ENCODE peak calls at places on chromosomes 13 and 19, in nine cellular contexts. J is heart right ventricle, L is cardiac fibroblast, P is tibial artery, W is endothelial cell, D is foreskin fibroblast, K is tibial nerve, Z is AG09309, B is adrenal gland. T is an unnamed sample.

GRCh38 chr19:11091343-11092153 is 2.3 kb downstream of the LDLR start:
- DNase-seq in Z (peak), K (peak), B (peak), P (peak), L (peak), J (peak), W (peak), D (peak), T (no peak)

GRCh38 chr19:17721821-17722220 is 2.5 kb downstream of the MAP1S start:
- DNase-seq in J (peak), P (peak), D (peak), Z (no peak), B (peak), K (peak), W (peak), L (peak), T (no peak)

GRCh38 chr13:85405316-85405897 is 393.8 kb downstream of the SLITRK6 start:
- DNase-seq in W (no peak), D (no peak), L (no peak), K (no peak), Z (no peak), J (no peak), B (no peak), P (no peak), T (no peak)

GRCh38 chr19:48121909-48122371 is 11.3 kb upstream of the PLA2G4C start:
- DNase-seq in B (peak), L (peak), J (no peak), K (no peak), D (peak), P (no peak), W (peak), Z (no peak), T (no peak)

GRCh38 chr19:21765151-21765550 is 2.2 kb downstream of the ZNF100 start:
- DNase-seq in P (no peak), K (no peak), B (no peak), L (no peak), D (no peak), W (no peak), Z (no peak), J (no peak), T (no peak)

GRCh38 chr19:45231891-45232290 is 13.3 kb downstream of the EXOC3L2 start:
- DNase-seq in L (no peak), W (no peak), P (no peak), D (peak), J (no peak), K (no peak), Z (no peak), B (no peak), T (no peak)

GRCh38 chr13:72290962-72291681 is 424.1 kb upstream of the DACH1 start:
- DNase-seq in L (peak), D (peak), B (no peak), W (no peak), P (no peak), K (no peak), J (no peak), Z (no peak), T (no peak)

GRCh38 chr13:77878186-77878585 is 40.4 kb downstream of the EDNRB start:
- DNase-seq in Z (no peak), L (no peak), K (no peak), P (no peak), J (no peak), D (peak), B (no peak), W (no peak), T (no peak)

GRCh38 chr13:30963794-30964193 is 31.3 kb downstream of the TEX26 start:
- DNase-seq in L (peak), W (no peak), J (no peak), K (no peak), B (peak), P (no peak), D (peak), Z (no peak), T (peak)

GRCh38 chr13:50365300-50365682 is 350.0 kb downstream of the KCNRG start:
- DNase-seq in W (no peak), Z (no peak), J (no peak), D (no peak), K (no peak), B (no peak), L (peak), P (no peak), T (no peak)

GRCh38 chr19:13092608-13093260 is 9.9 kb downstream of the LYL1 start:
- DNase-seq in D (no peak), Z (no peak), K (no peak), B (no peak), L (no peak), W (no peak), J (no peak), P (no peak), T (no peak)

GRCh38 chr13:94154362-94154761 is 325.1 kb downstream of the DCT start:
- DNase-seq in B (peak), K (peak), L (peak), W (no peak), D (peak), P (peak), Z (peak), J (no peak), T (no peak)

GRCh38 chr19:5369304-5369703 is 28.7 kb upstream of the PTPRS start:
- DNase-seq in Z (no peak), L (no peak), W (no peak), B (no peak), K (no peak), J (no peak), D (no peak), P (no peak), T (no peak)

GRCh38 chr19:10885241-10886169 is 14.2 kb downstream of the CARM1 start:
- DNase-seq in K (no peak), P (no peak), Z (no peak), W (no peak), D (peak), B (no peak), J (no peak), L (no peak), T (no peak)

GRCh38 chr13:113552786-113553540 is 31.6 kb upstream of the TFDP1 start:
- DNase-seq in J (no peak), D (no peak), L (no peak), K (no peak), W (peak), B (peak), P (no peak), Z (no peak), T (no peak)

GRCh38 chr13:26037302-26037701 is 14.5 kb downstream of the SHISA2 start:
- DNase-seq in Z (no peak), P (no peak), L (peak), K (no peak), D (no peak), B (no peak), W (peak), J (no peak), T (no peak)

GRCh38 chr13:24648983-24649684 is 31.1 kb upstream of the ATP12A start:
- DNase-seq in L (no peak), Z (no peak), P (no peak), K (no peak), W (no peak), J (no peak), D (no peak), B (no peak), T (no peak)

DNA sequence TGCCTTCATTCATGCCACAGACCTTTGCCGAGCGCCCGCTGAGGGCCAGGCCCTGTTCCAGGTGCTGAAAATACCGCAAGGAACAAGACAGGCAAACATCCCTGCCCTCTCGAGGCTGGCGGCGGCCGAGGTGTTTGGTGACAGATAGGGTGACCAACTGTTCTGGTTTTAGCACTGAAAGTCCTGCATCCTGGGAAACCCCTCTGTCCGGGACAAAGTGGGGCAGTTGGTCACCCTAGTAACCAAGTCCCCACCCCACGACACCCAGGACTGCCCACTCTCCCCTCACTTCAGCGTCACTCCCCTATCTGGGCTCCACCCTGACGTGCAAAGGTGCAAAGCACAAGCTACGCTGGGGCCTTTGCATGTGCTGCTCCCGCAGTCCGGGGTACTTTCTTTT is 17.3 kb downstream of the ZBTB7A start:
- DNase-seq in J (peak), D (no peak), K (no peak), P (no peak), W (no peak), B (no peak), Z (no peak), L (no peak), T (no peak)
- TF ChIP-seq CTCF in J (no peak), D (no peak), K (no peak), P (no peak), W (no peak), B (no peak), Z (no peak), L (no peak), T (no peak)

DNA sequence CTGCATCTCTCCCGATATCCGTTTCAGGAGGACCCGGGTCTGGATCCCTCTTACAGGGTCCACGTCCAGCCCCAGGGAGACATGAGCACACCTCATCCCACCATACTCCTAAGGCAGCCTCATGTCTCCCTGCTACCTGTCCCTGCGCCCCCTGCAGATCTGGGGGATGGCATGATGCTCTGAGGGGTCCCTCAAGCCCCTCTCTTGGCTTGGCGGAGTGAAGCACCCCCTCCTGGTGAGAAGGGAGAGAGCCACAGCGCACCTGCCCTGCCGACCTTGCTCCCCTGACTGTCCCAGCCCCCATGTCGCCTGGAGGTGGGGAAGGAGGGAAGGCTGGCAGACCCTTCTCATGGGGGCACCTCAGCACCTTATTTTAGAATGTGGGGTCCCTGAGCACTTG is 21.5 kb upstream of the ARHGEF7 start:
- DNase-seq in D (no peak), K (no peak), Z (no peak), J (no peak), B (no peak), L (no peak), W (no peak), P (no peak), T (no peak)
- TF ChIP-seq CTCF in D (no peak), K (no peak), Z (no peak), J (no peak), B (no peak), L (no peak), W (no peak), P (no peak), T (no peak)

GRCh38 chr19:49824662-49825061 is 6.6 kb downstream of the MED25 start:
- DNase-seq in J (no peak), P (no peak), K (no peak), B (no peak), W (no peak), Z (no peak), L (no peak), D (no peak), T (no peak)
- TF ChIP-seq CTCF in J (no peak), P (no peak), K (no peak), B (no peak), W (no peak), Z (no peak), L (no peak), D (no peak), T (no peak)

DNA sequence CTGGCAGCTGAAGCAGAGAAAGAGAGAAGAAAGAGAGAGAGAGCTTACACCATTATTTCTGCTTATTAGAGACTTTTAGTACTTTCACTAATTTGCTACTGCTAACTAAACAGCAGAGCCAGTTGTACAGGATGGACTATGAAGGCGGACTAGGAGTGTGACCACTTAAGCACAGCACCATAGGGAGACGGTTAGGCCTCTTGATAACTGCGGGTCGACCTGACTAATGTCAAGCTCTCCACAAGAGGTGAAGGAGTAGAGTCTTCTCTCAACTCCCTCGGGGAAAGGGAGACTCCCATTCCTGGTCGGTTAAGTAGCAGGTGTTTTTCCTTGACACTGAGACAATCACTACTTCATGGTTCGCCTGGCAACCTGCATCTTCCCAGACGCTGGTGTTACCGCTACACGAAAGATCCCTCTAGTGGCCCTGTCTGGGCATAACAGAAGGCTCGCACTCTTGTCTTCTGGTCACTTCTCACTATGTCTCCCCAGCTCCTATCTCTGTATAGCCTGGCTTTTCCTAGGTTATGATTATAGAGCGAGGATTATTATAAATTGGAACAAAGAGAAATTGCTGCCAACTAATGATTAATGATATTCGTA is 5.3 kb upstream of the PSG7 start:
- DNase-seq in P (no peak), Z (no peak), J (no peak), B (no peak), W (peak), D (peak), K (no peak), L (peak), T (no peak)
- TF ChIP-seq CTCF in P (no peak), Z (peak), J (peak), B (no peak), W (peak), D (peak), K (no peak), L (peak), T (no peak)

GRCh38 chr13:58963321-58963720 is 1200.4 kb downstream of the DIAPH3 start:
- DNase-seq in J (no peak), W (no peak), B (no peak), D (no peak), L (no peak), P (no peak), K (no peak), Z (no peak), T (no peak)

GRCh38 chr13:58964048-58964447 is 1199.7 kb downstream of the DIAPH3 start:
- DNase-seq in P (no peak), L (no peak), K (no peak), J (no peak), B (no peak), D (no peak), W (no peak), Z (no peak), T (no peak)

GRCh38 chr13:58955546-58956385 is 1208.0 kb downstream of the DIAPH3 start:
- DNase-seq in K (no peak), P (no peak), W (no peak), B (no peak), Z (no peak), D (no peak), L (no peak), J (no peak), T (no peak)

GRCh38 chr13:58960909-58961308 is 1202.8 kb downstream of the DIAPH3 start:
- DNase-seq in J (no peak), Z (no peak), D (no peak), W (no peak), B (no peak), K (no peak), P (no peak), L (peak), T (no peak)
- TF ChIP-seq CTCF in J (peak), Z (no peak), D (no peak), W (peak), B (no peak), K (no peak), P (no peak), L (peak), T (peak)

GRCh38 chr13:101942038-101942437 is 459.8 kb downstream of the FGF14 start:
- DNase-seq in Z (no peak), L (peak), P (peak), W (peak), J (peak), D (peak), B (peak), K (no peak), T (peak)

GRCh38 chr13:101946411-101946810 is 455.4 kb downstream of the FGF14 start:
- DNase-seq in P (no peak), Z (no peak), W (no peak), K (no peak), J (no peak), B (no peak), D (no peak), L (no peak), T (no peak)

GRCh38 chr13:101941095-101941777 is 460.6 kb downstream of the FGF14 start:
- DNase-seq in J (no peak), L (peak), K (no peak), P (no peak), W (no peak), D (peak), Z (no peak), B (peak), T (no peak)

GRCh38 chr13:101942535-101943157 is 459.2 kb downstream of the FGF14 start:
- DNase-seq in B (no peak), J (no peak), P (no peak), W (no peak), L (no peak), D (no peak), Z (no peak), K (no peak), T (no peak)

DNA sequence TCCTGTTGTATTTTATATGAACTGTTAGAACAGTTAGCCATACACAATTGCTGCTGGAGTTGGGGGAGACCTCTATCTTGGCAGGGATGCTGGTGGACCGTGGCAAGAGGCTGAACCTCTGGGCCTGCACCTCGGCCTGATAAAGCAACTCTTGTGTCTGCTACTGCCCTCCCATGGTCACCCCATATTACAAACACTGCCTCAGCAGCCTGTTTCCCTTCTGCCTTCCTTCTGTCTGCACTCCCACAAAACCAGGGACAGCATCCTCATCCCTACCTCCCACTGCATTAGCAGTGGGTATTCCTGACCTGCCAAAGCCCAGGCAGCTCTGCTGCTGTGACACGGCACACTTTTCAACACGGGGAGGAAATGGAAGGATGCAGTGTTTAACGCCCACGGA is 456.4 kb downstream of the FGF14 start:
- DNase-seq in L (no peak), Z (no peak), K (no peak), W (no peak), B (no peak), J (no peak), P (no peak), D (peak), T (no peak)
- TF ChIP-seq CTCF in L (no peak), Z (no peak), K (no peak), W (no peak), B (no peak), J (no peak), P (no peak), D (no peak), T (no peak)

DNA sequence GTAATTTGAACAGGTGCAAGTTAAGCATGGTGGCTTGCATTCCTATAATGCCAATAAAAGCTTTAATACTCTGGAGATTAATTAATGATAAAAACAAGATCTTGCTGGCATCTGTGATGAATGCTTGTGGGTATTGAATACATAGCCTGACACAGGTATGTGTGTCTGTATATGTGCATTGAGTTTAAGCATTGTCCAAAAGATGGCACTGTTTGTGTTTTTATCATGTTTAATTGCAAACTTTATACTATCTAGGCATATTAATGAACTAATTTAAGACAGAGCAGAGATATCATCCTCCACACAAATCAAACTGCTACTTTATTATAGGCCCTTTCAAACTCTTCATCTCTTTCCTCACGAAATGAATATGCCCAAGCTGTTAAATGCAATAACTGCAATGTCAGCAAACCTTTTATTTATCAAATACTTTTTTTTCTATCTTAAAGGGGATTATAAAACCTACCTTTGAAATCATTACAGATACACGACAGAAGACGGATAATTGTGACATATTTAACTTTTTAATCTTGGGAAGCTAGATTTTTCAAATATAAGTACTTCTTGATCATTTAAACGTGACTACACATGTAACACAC is 86.5 kb downstream of the TNFSF11 start:
- DNase-seq in W (no peak), D (peak), L (peak), J (no peak), B (no peak), K (no peak), Z (no peak), P (no peak), T (no peak)
- TF ChIP-seq CTCF in W (no peak), D (no peak), L (peak), J (peak), B (no peak), K (no peak), Z (peak), P (no peak), T (no peak)

GRCh38 chr19:16527971-16528521 is 14.2 kb downstream of the CHERP start:
- DNase-seq in Z (no peak), P (no peak), J (no peak), W (peak), K (no peak), L (peak), D (peak), B (no peak), T (peak)
- TF ChIP-seq CTCF in Z (peak), P (no peak), J (no peak), W (peak), K (no peak), L (peak), D (peak), B (peak), T (peak)